ENCODE peak calls at places on chromosomes 1 and 21, in ten cellular contexts. One of them, this sample, is unnamed. For H3K36me3, the result is how much of the 10 kb centered on the place peaks cover.

GRCh38 chr21:37241426-37241825 is 25.7 kb downstream of the VPS26C start:
- DNase-seq in upper lobe of left lung: no peak
- DNase-seq in SK-N-SH: no peak
- DNase-seq in PC-3: no peak
- DNase-seq in endothelial cell of umbilical vein: no peak
- DNase-seq in prostate gland: no peak
- DNase-seq in CD8-positive, alpha-beta T cell: no peak
- DNase-seq in ovary: no peak
- DNase-seq in colonic mucosa: no peak
- DNase-seq in naive thymus-derived CD4-positive, alpha-beta T cell: no peak
- DNase-seq in this sample: no peak

GRCh38 chr1:245591346-245592082 is 436.7 kb downstream of the KIF26B start:
- DNase-seq in upper lobe of left lung: no peak
- DNase-seq in SK-N-SH: peak
- DNase-seq in PC-3: no peak
- DNase-seq in endothelial cell of umbilical vein: no peak
- DNase-seq in prostate gland: no peak
- DNase-seq in CD8-positive, alpha-beta T cell: no peak
- DNase-seq in ovary: no peak
- DNase-seq in colonic mucosa: no peak
- DNase-seq in naive thymus-derived CD4-positive, alpha-beta T cell: no peak
- DNase-seq in this sample: peak

GRCh38 chr1:75765697-75766355 is 20.2 kb upstream of the RABGGTB start:
- DNase-seq in upper lobe of left lung: no peak
- DNase-seq in SK-N-SH: no peak
- DNase-seq in PC-3: peak
- DNase-seq in endothelial cell of umbilical vein: peak
- DNase-seq in prostate gland: no peak
- DNase-seq in CD8-positive, alpha-beta T cell: no peak
- DNase-seq in ovary: no peak
- DNase-seq in colonic mucosa: no peak
- DNase-seq in naive thymus-derived CD4-positive, alpha-beta T cell: no peak
- DNase-seq in this sample: no peak

GRCh38 chr21:31342328-31342727 is 1.7 kb downstream of the TIAM1 start:
- DNase-seq in upper lobe of left lung: no peak
- DNase-seq in SK-N-SH: no peak
- DNase-seq in PC-3: peak
- DNase-seq in endothelial cell of umbilical vein: no peak
- DNase-seq in prostate gland: no peak
- DNase-seq in CD8-positive, alpha-beta T cell: no peak
- DNase-seq in ovary: no peak
- DNase-seq in colonic mucosa: no peak
- DNase-seq in naive thymus-derived CD4-positive, alpha-beta T cell: no peak
- DNase-seq in this sample: no peak

GRCh38 chr1:231272880-231273279 is 31.9 kb downstream of the GNPAT start:
- DNase-seq in upper lobe of left lung: peak
- DNase-seq in SK-N-SH: no peak
- DNase-seq in PC-3: no peak
- DNase-seq in endothelial cell of umbilical vein: peak
- DNase-seq in prostate gland: no peak
- DNase-seq in CD8-positive, alpha-beta T cell: no peak
- DNase-seq in ovary: no peak
- DNase-seq in colonic mucosa: no peak
- DNase-seq in naive thymus-derived CD4-positive, alpha-beta T cell: peak
- DNase-seq in this sample: no peak

GRCh38 chr1:236175642-236176336 is 33.5 kb downstream of the GPR137B start:
- DNase-seq in upper lobe of left lung: no peak
- DNase-seq in SK-N-SH: no peak
- DNase-seq in PC-3: no peak
- DNase-seq in endothelial cell of umbilical vein: no peak
- DNase-seq in prostate gland: no peak
- DNase-seq in CD8-positive, alpha-beta T cell: no peak
- DNase-seq in ovary: no peak
- DNase-seq in colonic mucosa: no peak
- DNase-seq in naive thymus-derived CD4-positive, alpha-beta T cell: no peak
- DNase-seq in this sample: no peak

GRCh38 chr1:185062710-185063370 is 17.5 kb downstream of the RNF2 start:
- DNase-seq in upper lobe of left lung: no peak
- DNase-seq in SK-N-SH: no peak
- DNase-seq in PC-3: no peak
- DNase-seq in endothelial cell of umbilical vein: no peak
- DNase-seq in prostate gland: no peak
- DNase-seq in CD8-positive, alpha-beta T cell: no peak
- DNase-seq in ovary: no peak
- DNase-seq in colonic mucosa: no peak
- DNase-seq in naive thymus-derived CD4-positive, alpha-beta T cell: no peak
- DNase-seq in this sample: no peak

GRCh38 chr1:179742717-179743678 is at the start of gene FAM163A:
- DNase-seq in upper lobe of left lung: no peak
- DNase-seq in SK-N-SH: peak
- DNase-seq in PC-3: no peak
- DNase-seq in endothelial cell of umbilical vein: no peak
- DNase-seq in prostate gland: no peak
- DNase-seq in CD8-positive, alpha-beta T cell: no peak
- DNase-seq in ovary: no peak
- DNase-seq in colonic mucosa: no peak
- DNase-seq in naive thymus-derived CD4-positive, alpha-beta T cell: no peak
- DNase-seq in this sample: peak

GRCh38 chr1:208252126-208252853 is 8.1 kb upstream of the PLXNA2 start:
- DNase-seq in upper lobe of left lung: no peak
- DNase-seq in SK-N-SH: peak
- DNase-seq in PC-3: peak
- DNase-seq in endothelial cell of umbilical vein: no peak
- DNase-seq in prostate gland: no peak
- DNase-seq in CD8-positive, alpha-beta T cell: no peak
- DNase-seq in ovary: peak
- DNase-seq in colonic mucosa: no peak
- DNase-seq in naive thymus-derived CD4-positive, alpha-beta T cell: no peak
- DNase-seq in this sample: peak

GRCh38 chr1:154992721-154993571 is 440 bp upstream of the LENEP start:
- DNase-seq in upper lobe of left lung: no peak
- DNase-seq in SK-N-SH: no peak
- DNase-seq in PC-3: peak
- DNase-seq in endothelial cell of umbilical vein: no peak
- DNase-seq in prostate gland: no peak
- DNase-seq in CD8-positive, alpha-beta T cell: no peak
- DNase-seq in ovary: no peak
- DNase-seq in colonic mucosa: no peak
- DNase-seq in naive thymus-derived CD4-positive, alpha-beta T cell: no peak
- DNase-seq in this sample: peak

GRCh38 chr1:115179397-115179835 is 90.1 kb upstream of the TSPAN2 start:
- DNase-seq in upper lobe of left lung: no peak
- DNase-seq in SK-N-SH: no peak
- DNase-seq in PC-3: peak
- DNase-seq in endothelial cell of umbilical vein: no peak
- DNase-seq in prostate gland: no peak
- DNase-seq in CD8-positive, alpha-beta T cell: no peak
- DNase-seq in ovary: no peak
- DNase-seq in colonic mucosa: no peak
- DNase-seq in naive thymus-derived CD4-positive, alpha-beta T cell: no peak
- DNase-seq in this sample: no peak

GRCh38 chr1:208115924-208116614 is 128.1 kb downstream of the PLXNA2 start:
- DNase-seq in upper lobe of left lung: no peak
- DNase-seq in SK-N-SH: no peak
- DNase-seq in PC-3: no peak
- DNase-seq in endothelial cell of umbilical vein: no peak
- DNase-seq in prostate gland: no peak
- DNase-seq in CD8-positive, alpha-beta T cell: no peak
- DNase-seq in ovary: no peak
- DNase-seq in colonic mucosa: peak
- DNase-seq in naive thymus-derived CD4-positive, alpha-beta T cell: no peak
- DNase-seq in this sample: peak

GRCh38 chr1:37808369-37809319 is 636 bp upstream of the YRDC start:
- DNase-seq in upper lobe of left lung: peak
- DNase-seq in SK-N-SH: peak
- DNase-seq in PC-3: peak
- DNase-seq in endothelial cell of umbilical vein: peak
- DNase-seq in prostate gland: peak
- DNase-seq in CD8-positive, alpha-beta T cell: no peak
- DNase-seq in ovary: peak
- DNase-seq in colonic mucosa: peak
- DNase-seq in naive thymus-derived CD4-positive, alpha-beta T cell: peak
- DNase-seq in this sample: peak

GRCh38 chr1:113041569-113042335 is 31.2 kb upstream of the LRIG2 start:
- DNase-seq in upper lobe of left lung: no peak
- DNase-seq in SK-N-SH: no peak
- DNase-seq in PC-3: no peak
- DNase-seq in endothelial cell of umbilical vein: no peak
- DNase-seq in prostate gland: no peak
- DNase-seq in CD8-positive, alpha-beta T cell: no peak
- DNase-seq in ovary: no peak
- DNase-seq in colonic mucosa: no peak
- DNase-seq in naive thymus-derived CD4-positive, alpha-beta T cell: no peak
- DNase-seq in this sample: peak

GRCh38 chr1:87684194-87684593 is 355.5 kb downstream of the LMO4 start:
- DNase-seq in upper lobe of left lung: peak
- DNase-seq in SK-N-SH: no peak
- DNase-seq in PC-3: no peak
- DNase-seq in endothelial cell of umbilical vein: peak
- DNase-seq in prostate gland: peak
- DNase-seq in CD8-positive, alpha-beta T cell: no peak
- DNase-seq in ovary: peak
- DNase-seq in colonic mucosa: peak
- DNase-seq in naive thymus-derived CD4-positive, alpha-beta T cell: no peak
- DNase-seq in this sample: peak

GRCh38 chr21:41378849-41379248 is 17.0 kb downstream of the MX2 start:
- DNase-seq in upper lobe of left lung: no peak
- DNase-seq in SK-N-SH: no peak
- DNase-seq in PC-3: no peak
- DNase-seq in endothelial cell of umbilical vein: no peak
- DNase-seq in prostate gland: no peak
- DNase-seq in CD8-positive, alpha-beta T cell: no peak
- DNase-seq in ovary: no peak
- DNase-seq in colonic mucosa: no peak
- DNase-seq in naive thymus-derived CD4-positive, alpha-beta T cell: no peak
- DNase-seq in this sample: no peak

GRCh38 chr1:20731057-20731991 is 1.2 kb downstream of the SH2D5 start:
- DNase-seq in upper lobe of left lung: no peak
- DNase-seq in SK-N-SH: peak
- DNase-seq in PC-3: no peak
- DNase-seq in endothelial cell of umbilical vein: no peak
- DNase-seq in prostate gland: no peak
- DNase-seq in CD8-positive, alpha-beta T cell: no peak
- DNase-seq in ovary: no peak
- DNase-seq in colonic mucosa: no peak
- DNase-seq in naive thymus-derived CD4-positive, alpha-beta T cell: no peak
- DNase-seq in this sample: no peak

GRCh38 chr1:32232558-32233304 is 10.5 kb downstream of the EIF3I start:
- DNase-seq in upper lobe of left lung: no peak
- DNase-seq in SK-N-SH: no peak
- DNase-seq in PC-3: no peak
- DNase-seq in endothelial cell of umbilical vein: no peak
- DNase-seq in prostate gland: no peak
- DNase-seq in CD8-positive, alpha-beta T cell: no peak
- DNase-seq in ovary: no peak
- DNase-seq in colonic mucosa: no peak
- DNase-seq in naive thymus-derived CD4-positive, alpha-beta T cell: no peak
- DNase-seq in this sample: no peak
- H3K36me3 ChIP-seq in upper lobe of left lung: under half
- H3K36me3 ChIP-seq in SK-N-SH: under half
- H3K36me3 ChIP-seq in PC-3: under half
- H3K36me3 ChIP-seq in endothelial cell of umbilical vein: under half
- H3K36me3 ChIP-seq in prostate gland: under half
- H3K36me3 ChIP-seq in CD8-positive, alpha-beta T cell: under half
- H3K36me3 ChIP-seq in ovary: under half
- H3K36me3 ChIP-seq in colonic mucosa: under half
- H3K36me3 ChIP-seq in naive thymus-derived CD4-positive, alpha-beta T cell: under half
- H3K36me3 ChIP-seq in this sample: under half

DNA sequence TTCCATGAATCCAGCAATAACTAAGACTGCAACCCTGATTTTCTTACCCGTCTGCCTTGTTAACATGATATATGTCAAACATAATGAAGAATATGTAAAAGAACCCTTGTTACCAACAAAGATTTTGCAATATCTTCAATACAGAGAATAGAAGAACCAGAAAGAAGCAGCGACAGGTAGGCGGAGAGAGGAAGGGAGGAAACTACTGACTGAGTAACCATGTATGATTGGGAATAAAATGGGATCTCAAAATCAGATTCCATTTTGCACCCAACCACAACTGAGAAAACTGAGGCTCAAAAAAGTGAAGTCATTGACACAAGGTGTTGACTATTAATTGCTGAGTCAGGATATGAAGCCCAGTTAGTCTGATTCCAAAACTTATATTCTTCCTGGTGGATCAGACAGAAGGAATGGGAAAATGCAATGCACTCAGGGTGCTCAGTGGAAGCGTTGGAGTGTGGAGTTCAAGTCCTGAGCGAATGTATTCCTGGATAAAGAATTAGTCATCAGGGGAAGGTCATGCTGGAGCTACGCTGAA is 293.3 kb upstream of the GREM2 start:
- DNase-seq in upper lobe of left lung: no peak
- DNase-seq in SK-N-SH: no peak
- DNase-seq in PC-3: no peak
- DNase-seq in endothelial cell of umbilical vein: no peak
- DNase-seq in prostate gland: no peak
- DNase-seq in CD8-positive, alpha-beta T cell: no peak
- DNase-seq in ovary: no peak
- DNase-seq in colonic mucosa: no peak
- DNase-seq in naive thymus-derived CD4-positive, alpha-beta T cell: no peak
- DNase-seq in this sample: no peak
- H3K36me3 ChIP-seq in upper lobe of left lung: under half
- H3K36me3 ChIP-seq in SK-N-SH: under half
- H3K36me3 ChIP-seq in PC-3: under half
- H3K36me3 ChIP-seq in endothelial cell of umbilical vein: under half
- H3K36me3 ChIP-seq in prostate gland: under half
- H3K36me3 ChIP-seq in CD8-positive, alpha-beta T cell: under half
- H3K36me3 ChIP-seq in ovary: under half
- H3K36me3 ChIP-seq in colonic mucosa: under half
- H3K36me3 ChIP-seq in naive thymus-derived CD4-positive, alpha-beta T cell: under half
- H3K36me3 ChIP-seq in this sample: under half

DNA sequence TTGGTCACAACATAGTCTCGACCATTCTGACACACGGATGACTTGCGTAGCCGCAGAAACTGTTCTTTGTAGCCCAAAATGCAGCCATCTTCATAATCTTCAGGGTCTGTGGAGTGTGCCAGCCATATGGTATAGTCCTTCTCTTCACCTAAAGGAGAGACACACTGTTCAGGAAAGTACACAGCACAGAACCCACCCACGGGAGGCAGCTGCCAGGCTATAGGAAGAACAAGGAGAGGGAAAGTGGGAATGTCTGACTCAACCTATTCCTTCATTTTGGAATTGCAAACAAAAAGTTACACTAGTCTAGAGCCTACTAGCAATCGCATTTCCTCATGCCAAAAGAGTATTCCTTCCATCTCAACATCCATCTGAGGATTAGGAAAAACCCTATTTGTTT is 16.2 kb upstream of the MYBPHL start:
- DNase-seq in upper lobe of left lung: no peak
- DNase-seq in SK-N-SH: no peak
- DNase-seq in PC-3: no peak
- DNase-seq in endothelial cell of umbilical vein: no peak
- DNase-seq in prostate gland: no peak
- DNase-seq in CD8-positive, alpha-beta T cell: no peak
- DNase-seq in ovary: no peak
- DNase-seq in colonic mucosa: no peak
- DNase-seq in naive thymus-derived CD4-positive, alpha-beta T cell: no peak
- DNase-seq in this sample: no peak
- H3K36me3 ChIP-seq in upper lobe of left lung: half or more
- H3K36me3 ChIP-seq in SK-N-SH: under half
- H3K36me3 ChIP-seq in PC-3: under half
- H3K36me3 ChIP-seq in endothelial cell of umbilical vein: under half
- H3K36me3 ChIP-seq in prostate gland: under half
- H3K36me3 ChIP-seq in CD8-positive, alpha-beta T cell: under half
- H3K36me3 ChIP-seq in ovary: under half
- H3K36me3 ChIP-seq in colonic mucosa: under half
- H3K36me3 ChIP-seq in naive thymus-derived CD4-positive, alpha-beta T cell: under half
- H3K36me3 ChIP-seq in this sample: under half

GRCh38 chr1:201630582-201630981 is 91.7 kb downstream of the NAV1 start:
- DNase-seq in upper lobe of left lung: no peak
- DNase-seq in SK-N-SH: no peak
- DNase-seq in PC-3: no peak
- DNase-seq in endothelial cell of umbilical vein: no peak
- DNase-seq in prostate gland: no peak
- DNase-seq in CD8-positive, alpha-beta T cell: no peak
- DNase-seq in ovary: no peak
- DNase-seq in colonic mucosa: no peak
- DNase-seq in naive thymus-derived CD4-positive, alpha-beta T cell: no peak
- DNase-seq in this sample: no peak
- H3K36me3 ChIP-seq in upper lobe of left lung: under half
- H3K36me3 ChIP-seq in SK-N-SH: under half
- H3K36me3 ChIP-seq in PC-3: under half
- H3K36me3 ChIP-seq in endothelial cell of umbilical vein: under half
- H3K36me3 ChIP-seq in prostate gland: under half
- H3K36me3 ChIP-seq in CD8-positive, alpha-beta T cell: under half
- H3K36me3 ChIP-seq in ovary: under half
- H3K36me3 ChIP-seq in colonic mucosa: under half
- H3K36me3 ChIP-seq in naive thymus-derived CD4-positive, alpha-beta T cell: under half
- H3K36me3 ChIP-seq in this sample: under half